ENCODE peak calls at places on chromosome X, in seven cellular contexts. P is T-helper 1 cell, Q is SK-MEL-5, K is Panc1, C is iris pigment epithelial cell, B is ELR, H is cardiac fibroblast. W is an unnamed sample.

GRCh38 chrX:2928583-2929434 is at the start of gene ARSD:
- DNase-seq in P (peak), K (peak), C (peak), H (peak), B (peak), Q (peak), W (peak)

GRCh38 chrX:119885554-119886428 is 9.9 kb upstream of the AKAP14 start:
- DNase-seq in H (peak), Q (peak), B (peak), K (peak), C (peak), P (no peak), W (no peak)

GRCh38 chrX:42538405-42538804 is 239.6 kb downstream of the PPP1R2C start:
- DNase-seq in K (no peak), C (no peak), H (no peak), B (no peak), Q (no peak), P (no peak), W (no peak)

GRCh38 chrX:17474892-17475291 is 99.9 kb downstream of the NHS start:
- DNase-seq in B (peak), P (no peak), K (no peak), Q (no peak), H (peak), C (no peak), W (peak)

GRCh38 chrX:2552621-2553297 is 52.0 kb upstream of the DHRSX start:
- DNase-seq in Q (peak), B (peak), C (peak), P (no peak), H (peak), K (no peak), W (peak)

GRCh38 chrX:150052226-150052625 is 113.9 kb upstream of the EOLA2 start:
- DNase-seq in P (no peak), K (no peak), Q (no peak), C (no peak), B (no peak), H (no peak), W (no peak)

GRCh38 chrX:12443534-12444098 is 305.3 kb downstream of the FRMPD4 start:
- DNase-seq in B (no peak), Q (no peak), P (no peak), C (no peak), K (no peak), H (no peak), W (no peak)

GRCh38 chrX:120419465-120419864 is 49.6 kb downstream of the LAMP2 start:
- DNase-seq in P (no peak), B (no peak), C (no peak), H (no peak), K (no peak), Q (no peak), W (no peak)

GRCh38 chrX:15947648-15948317 is 93.2 kb upstream of the AP1S2 start:
- DNase-seq in Q (peak), P (no peak), K (no peak), H (peak), C (peak), B (peak), W (peak)

GRCh38 chrX:44267116-44267515 is 76.4 kb downstream of the EFHC2 start:
- DNase-seq in B (no peak), P (no peak), C (peak), Q (no peak), H (no peak), K (no peak), W (no peak)

GRCh38 chrX:9072281-9072680 is 38.4 kb upstream of the FAM9B start:
- DNase-seq in B (peak), Q (no peak), P (no peak), H (peak), K (no peak), C (no peak), W (peak)

W was measured in GM04504.